ENCODE peak calls at places on chromosomes 5 and 9, in nine cellular contexts. M is CD8-positive, alpha-beta memory T cell; W is ascending aorta; T is RWPE1; X is HL-60; K is CD4-positive, alpha-beta memory T cell; U is mesenchymal stem cell; S is A549; C is CD4-positive, alpha-beta T cell. I is an unnamed sample.

GRCh38 chr9:91917436-91917835 is 32.6 kb downstream of the ROR2 start:
- DNase-seq in M (no peak), W (no peak), T (no peak), X (no peak), K (no peak), U (no peak), S (no peak), C (no peak), I (no peak)

GRCh38 chr9:104027295-104027694 is 66.8 kb upstream of the SMC2 start:
- DNase-seq in M (no peak), W (no peak), T (no peak), X (no peak), K (no peak), U (no peak), S (no peak), C (no peak), I (no peak)

GRCh38 chr5:1479581-1480188 is 34.4 kb upstream of the SLC6A3 start:
- DNase-seq in M (peak), W (no peak), T (peak), X (peak), K (no peak), U (peak), S (peak), C (peak), I (no peak)

GRCh38 chr5:74625742-74626241 is 14.7 kb downstream of the ENC1 start:
- DNase-seq in M (no peak), W (no peak), T (no peak), X (no peak), K (no peak), U (no peak), S (no peak), C (no peak), I (no peak)

GRCh38 chr9:133104718-133105460 is 16.2 kb downstream of the RALGDS start:
- DNase-seq in M (no peak), W (no peak), T (no peak), X (no peak), K (no peak), U (no peak), S (no peak), C (no peak), I (no peak)

GRCh38 chr5:110896901-110897300 is 158.1 kb downstream of the SLC25A46 start:
- DNase-seq in M (no peak), W (no peak), T (no peak), X (no peak), K (no peak), U (peak), S (no peak), C (no peak), I (no peak)

GRCh38 chr5:78648359-78649219 is at the start of gene LHFPL2:
- DNase-seq in M (no peak), W (peak), T (peak), X (no peak), K (no peak), U (peak), S (peak), C (no peak), I (peak)

GRCh38 chr9:124216474-124217176 is 41.1 kb upstream of the NEK6 start:
- DNase-seq in M (peak), W (no peak), T (no peak), X (peak), K (no peak), U (no peak), S (no peak), C (no peak), I (no peak)

GRCh38 chr9:79471577-79472543 is 99.9 kb upstream of the TLE4 start:
- DNase-seq in M (no peak), W (peak), T (peak), X (no peak), K (peak), U (peak), S (no peak), C (no peak), I (peak)

GRCh38 chr5:73370620-73371583 is 77.7 kb downstream of the FOXD1 start:
- DNase-seq in M (no peak), W (no peak), T (peak), X (no peak), K (no peak), U (peak), S (peak), C (no peak), I (no peak)

GRCh38 chr5:25327173-25327572 is 682.4 kb upstream of the CDH10 start:
- DNase-seq in M (no peak), W (no peak), T (no peak), X (no peak), K (no peak), U (no peak), S (no peak), C (no peak), I (no peak)

GRCh38 chr9:99287641-99288040 is 65.6 kb downstream of the SEC61B start:
- DNase-seq in M (no peak), W (no peak), T (no peak), X (no peak), K (no peak), U (no peak), S (no peak), C (no peak), I (no peak)

GRCh38 chr9:133086894-133087293 is 25.1 kb downstream of the CEL start:
- DNase-seq in M (no peak), W (no peak), T (no peak), X (no peak), K (no peak), U (no peak), S (no peak), C (no peak), I (no peak)

GRCh38 chr9:137396227-137396626 is 26.7 kb downstream of the EXD3 start:
- DNase-seq in M (no peak), W (no peak), T (peak), X (no peak), K (no peak), U (peak), S (peak), C (no peak), I (no peak)

GRCh38 chr5:74393943-74394342 is 246.6 kb downstream of the ENC1 start:
- DNase-seq in M (no peak), W (no peak), T (no peak), X (no peak), K (no peak), U (no peak), S (no peak), C (no peak), I (no peak)

GRCh38 chr9:134260801-134261200 is 65.5 kb upstream of the RXRA start:
- DNase-seq in M (no peak), W (no peak), T (no peak), X (no peak), K (no peak), U (no peak), S (no peak), C (no peak), I (no peak)

GRCh38 chr9:116546711-116547581 is 140.2 kb upstream of the TRIM32 start:
- DNase-seq in M (no peak), W (no peak), T (peak), X (peak), K (no peak), U (peak), S (peak), C (no peak), I (no peak)

GRCh38 chr5:93224624-93225023 is 356.4 kb downstream of the NR2F1-AS1 start:
- DNase-seq in M (no peak), W (no peak), T (no peak), X (no peak), K (no peak), U (no peak), S (no peak), C (no peak), I (no peak)

GRCh38 chr9:133752739-133753446 is 14.7 kb upstream of the SARDH start:
- DNase-seq in M (no peak), W (no peak), T (no peak), X (no peak), K (no peak), U (no peak), S (no peak), C (no peak), I (no peak)

GRCh38 chr5:43231977-43232376 is 40.0 kb downstream of the NIM1K start:
- DNase-seq in M (no peak), W (no peak), T (no peak), X (no peak), K (no peak), U (no peak), S (no peak), C (no peak), I (no peak)

GRCh38 chr5:149961186-149961685 is 678 bp downstream of the SLC26A2 start:
- DNase-seq in M (no peak), W (no peak), T (no peak), X (no peak), K (no peak), U (no peak), S (no peak), C (no peak), I (no peak)

GRCh38 chr5:149962601-149963300 is 2.2 kb downstream of the SLC26A2 start:
- DNase-seq in M (no peak), W (no peak), T (no peak), X (no peak), K (no peak), U (no peak), S (no peak), C (no peak), I (no peak)

GRCh38 chr5:149959406-149960236 is 937 bp upstream of the SLC26A2 start:
- DNase-seq in M (peak), W (no peak), T (peak), X (peak), K (peak), U (peak), S (peak), C (peak), I (no peak)

GRCh38 chr5:149962040-149962439 is 1.5 kb downstream of the SLC26A2 start:
- DNase-seq in M (no peak), W (no peak), T (peak), X (no peak), K (no peak), U (peak), S (peak), C (no peak), I (no peak)

GRCh38 chr5:149960272-149961185 is at the start of gene SLC26A2:
- DNase-seq in M (peak), W (peak), T (peak), X (peak), K (peak), U (peak), S (peak), C (peak), I (peak)
- H3K27ac ChIP-seq in M (peak), W (peak), T (peak), X (peak), K (peak), U (peak), S (peak), C (peak), I (peak)

GRCh38 chr5:5695266-5695665 is 272.8 kb downstream of the ICE1 start:
- DNase-seq in M (no peak), W (no peak), T (no peak), X (no peak), K (no peak), U (no peak), S (no peak), C (no peak), I (no peak)
- H3K27ac ChIP-seq in M (no peak), W (no peak), T (no peak), X (no peak), K (no peak), U (no peak), S (no peak), C (no peak), I (no peak)

GRCh38 chr5:133059621-133060020 is 7.8 kb downstream of the HSPA4 start:
- DNase-seq in M (no peak), W (no peak), T (no peak), X (no peak), K (no peak), U (no peak), S (no peak), C (no peak), I (no peak)

GRCh38 chr5:133066045-133066444 is 14.2 kb downstream of the HSPA4 start:
- DNase-seq in M (no peak), W (no peak), T (no peak), X (no peak), K (no peak), U (no peak), S (no peak), C (no peak), I (no peak)

GRCh38 chr5:133065482-133065881 is 13.7 kb downstream of the HSPA4 start:
- DNase-seq in M (no peak), W (no peak), T (no peak), X (no peak), K (no peak), U (no peak), S (no peak), C (no peak), I (no peak)

GRCh38 chr5:133063965-133064364 is 12.2 kb downstream of the HSPA4 start:
- DNase-seq in M (no peak), W (no peak), T (no peak), X (no peak), K (no peak), U (no peak), S (no peak), C (no peak), I (no peak)
- H3K27ac ChIP-seq in M (no peak), W (no peak), T (peak), X (no peak), K (no peak), U (no peak), S (no peak), C (no peak), I (no peak)

GRCh38 chr5:67194169-67194568 is 2.4 kb downstream of the CD180 start:
- DNase-seq in M (no peak), W (no peak), T (no peak), X (no peak), K (no peak), U (no peak), S (no peak), C (no peak), I (no peak)
- H3K27ac ChIP-seq in M (no peak), W (no peak), T (no peak), X (no peak), K (no peak), U (no peak), S (no peak), C (no peak), I (peak)

GRCh38 chr5:115556276-115556675 is 11.7 kb upstream of the FEM1C start:
- DNase-seq in M (no peak), W (no peak), T (no peak), X (no peak), K (no peak), U (no peak), S (no peak), C (no peak), I (no peak)

GRCh38 chr5:115559524-115559923 is 14.9 kb upstream of the FEM1C start:
- DNase-seq in M (no peak), W (no peak), T (no peak), X (no peak), K (no peak), U (peak), S (no peak), C (no peak), I (no peak)

GRCh38 chr5:115558388-115558956 is 13.9 kb upstream of the FEM1C start:
- DNase-seq in M (no peak), W (no peak), T (no peak), X (no peak), K (no peak), U (no peak), S (no peak), C (no peak), I (no peak)

GRCh38 chr5:115555084-115555633 is 10.6 kb upstream of the FEM1C start:
- DNase-seq in M (no peak), W (no peak), T (no peak), X (no peak), K (no peak), U (no peak), S (no peak), C (no peak), I (no peak)

DNA sequence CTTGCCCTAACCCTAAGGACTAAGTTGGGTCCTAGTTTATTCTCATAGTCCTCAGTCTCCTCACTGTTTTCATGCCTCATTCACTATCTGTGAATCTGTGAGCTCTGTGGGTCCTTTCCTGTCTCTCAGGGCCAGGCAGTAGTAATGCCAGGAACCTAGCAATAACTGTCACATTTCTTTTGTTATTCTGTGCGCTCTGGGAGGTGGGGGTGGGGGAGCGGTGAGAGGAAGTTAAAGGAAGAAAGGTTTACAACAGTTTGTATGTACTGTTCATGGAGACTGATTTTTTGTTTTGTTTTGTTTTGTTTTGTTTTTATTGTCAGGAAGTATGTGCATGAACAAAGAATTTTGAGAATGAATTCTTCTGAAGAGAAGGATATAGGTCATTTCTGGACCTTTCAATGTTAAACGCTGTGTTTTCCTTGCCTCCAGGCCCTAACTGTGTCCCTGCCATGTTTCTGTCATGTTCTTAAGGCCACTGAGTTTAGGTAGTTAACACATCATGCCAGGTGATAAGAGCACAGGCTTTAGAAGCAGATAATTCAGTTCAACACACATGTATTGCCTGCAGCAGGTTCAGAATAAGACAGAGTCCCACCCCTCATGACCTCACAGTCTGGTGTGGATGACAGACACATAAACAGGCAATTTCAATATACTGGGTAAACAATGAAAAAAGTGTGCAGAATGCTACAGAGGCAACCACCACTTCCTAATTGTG is 13.3 kb upstream of the FEM1C start:
- DNase-seq in M (no peak), W (no peak), T (no peak), X (no peak), K (no peak), U (peak), S (no peak), C (no peak), I (no peak)
- H3K27ac ChIP-seq in M (no peak), W (no peak), T (no peak), X (peak), K (no peak), U (no peak), S (no peak), C (no peak), I (no peak)

I was measured in caudate nucleus.